ENCODE peak calls at places on chromosomes 2 and 18, in eight cellular contexts. E is GM23338; R is OCI-LY7; Z is CD8-positive, alpha-beta T cell; P is cardiac muscle cell; Q is right lobe of liver; X is astrocyte; H is adrenal gland. I is an unnamed sample. For H3K36me3, the result is how much of the 10 kb centered on the place peaks cover.

GRCh38 chr2:85506768-85507181 is 32.2 kb upstream of the MAT2A start:
- DNase-seq in E (no peak), R (no peak), Z (no peak), P (no peak), Q (no peak), X (peak), H (no peak), I (no peak)

GRCh38 chr18:11654736-11655604 is 34.1 kb upstream of the GNAL start:
- DNase-seq in E (peak), R (peak), Z (no peak), P (peak), Q (no peak), X (no peak), H (peak), I (peak)

GRCh38 chr2:203819434-203820133 is 48.0 kb upstream of the CTLA4 start:
- DNase-seq in E (no peak), R (no peak), Z (no peak), P (no peak), Q (peak), X (no peak), H (no peak), I (no peak)

GRCh38 chr18:79760881-79761280 is 36.9 kb upstream of the KCNG2 start:
- DNase-seq in E (no peak), R (no peak), Z (no peak), P (no peak), Q (no peak), X (no peak), H (no peak), I (no peak)

GRCh38 chr2:241001413-241002274 is 3.2 kb downstream of the SNED1 start:
- DNase-seq in E (no peak), R (no peak), Z (no peak), P (no peak), Q (peak), X (no peak), H (no peak), I (no peak)

GRCh38 chr18:32271649-32272324 is 81.9 kb downstream of the MEP1B start:
- DNase-seq in E (peak), R (peak), Z (no peak), P (peak), Q (no peak), X (peak), H (peak), I (no peak)

GRCh38 chr2:21356076-21356856 is 232.5 kb downstream of the TDRD15 start:
- DNase-seq in E (no peak), R (no peak), Z (no peak), P (no peak), Q (no peak), X (no peak), H (no peak), I (no peak)

GRCh38 chr18:274313-274712 is 6.5 kb upstream of the THOC1 start:
- DNase-seq in E (no peak), R (no peak), Z (no peak), P (no peak), Q (no peak), X (no peak), H (no peak), I (no peak)

GRCh38 chr18:13165636-13166423 is 52.7 kb upstream of the LDLRAD4 start:
- DNase-seq in E (peak), R (no peak), Z (no peak), P (no peak), Q (no peak), X (no peak), H (no peak), I (no peak)

GRCh38 chr2:191806396-191806795 is 40.5 kb downstream of the CAVIN2 start:
- DNase-seq in E (no peak), R (no peak), Z (no peak), P (peak), Q (no peak), X (no peak), H (no peak), I (no peak)

GRCh38 chr2:121532894-121533293 is 2.2 kb downstream of the RNU4ATAC start:
- DNase-seq in E (no peak), R (no peak), Z (no peak), P (no peak), Q (no peak), X (no peak), H (no peak), I (no peak)

GRCh38 chr2:112138143-112139032 is at the start of gene FBLN7:
- DNase-seq in E (peak), R (no peak), Z (peak), P (peak), Q (peak), X (no peak), H (peak), I (no peak)

GRCh38 chr18:3688682-3689081 is 238.7 kb downstream of the TGIF1 start:
- DNase-seq in E (peak), R (no peak), Z (no peak), P (peak), Q (no peak), X (peak), H (no peak), I (peak)

GRCh38 chr2:95526360-95527341 is 42.1 kb upstream of the TRIM43B start:
- DNase-seq in E (peak), R (no peak), Z (peak), P (peak), Q (peak), X (peak), H (peak), I (peak)

GRCh38 chr2:121583555-121583954 is 52.9 kb downstream of the RNU4ATAC start:
- DNase-seq in E (no peak), R (no peak), Z (no peak), P (no peak), Q (no peak), X (no peak), H (no peak), I (no peak)

GRCh38 chr2:190343500-190344274 is at the start of gene INPP1:
- DNase-seq in E (peak), R (peak), Z (peak), P (peak), Q (peak), X (peak), H (peak), I (peak)

GRCh38 chr2:100757621-100758394 is 62.1 kb upstream of the NPAS2 start:
- DNase-seq in E (no peak), R (no peak), Z (no peak), P (peak), Q (no peak), X (peak), H (peak), I (peak)

GRCh38 chr2:233301248-233301647 is 6.4 kb upstream of the SAG start:
- DNase-seq in E (no peak), R (no peak), Z (no peak), P (no peak), Q (no peak), X (no peak), H (no peak), I (no peak)

GRCh38 chr18:37567061-37567993 is 1.7 kb upstream of the CELF4 start:
- DNase-seq in E (peak), R (no peak), Z (no peak), P (no peak), Q (no peak), X (no peak), H (no peak), I (no peak)

GRCh38 chr2:138238908-138239307 is 262.7 kb upstream of the SPOPL start:
- DNase-seq in E (no peak), R (no peak), Z (no peak), P (no peak), Q (no peak), X (no peak), H (no peak), I (no peak)

GRCh38 chr2:239828192-239828972 is 196.8 kb downstream of the NDUFA10 start:
- DNase-seq in E (no peak), R (no peak), Z (peak), P (no peak), Q (peak), X (no peak), H (no peak), I (no peak)

GRCh38 chr2:66696374-66696773 is 261.4 kb downstream of the MEIS1 start:
- DNase-seq in E (no peak), R (no peak), Z (no peak), P (no peak), Q (no peak), X (no peak), H (no peak), I (no peak)

GRCh38 chr18:44840053-44840826 is 159.6 kb downstream of the SETBP1 start:
- DNase-seq in E (no peak), R (no peak), Z (no peak), P (peak), Q (no peak), X (peak), H (no peak), I (no peak)

GRCh38 chr2:144642892-144643291 is 123.0 kb upstream of the ZEB2 start:
- DNase-seq in E (no peak), R (no peak), Z (no peak), P (no peak), Q (no peak), X (no peak), H (no peak), I (no peak)

GRCh38 chr18:59437851-59438250 is 78.8 kb upstream of the LMAN1 start:
- DNase-seq in E (peak), R (no peak), Z (no peak), P (no peak), Q (no peak), X (no peak), H (no peak), I (no peak)

GRCh38 chr2:17262854-17263253 is 255.4 kb downstream of the RAD51AP2 start:
- DNase-seq in E (no peak), R (no peak), Z (no peak), P (no peak), Q (no peak), X (no peak), H (no peak), I (no peak)

GRCh38 chr2:227462463-227462951 is 9.4 kb upstream of the AGFG1 start:
- DNase-seq in E (no peak), R (no peak), Z (no peak), P (no peak), Q (no peak), X (no peak), H (no peak), I (no peak)

GRCh38 chr2:86476092-86476491 is 34.9 kb downstream of the KDM3A start:
- DNase-seq in E (no peak), R (no peak), Z (no peak), P (peak), Q (no peak), X (peak), H (no peak), I (peak)

GRCh38 chr2:73698101-73698500 is 39.0 kb downstream of the TPRKB start:
- DNase-seq in E (no peak), R (no peak), Z (no peak), P (no peak), Q (no peak), X (no peak), H (no peak), I (no peak)

GRCh38 chr2:23111263-23111662 is 273.7 kb upstream of the KLHL29 start:
- DNase-seq in E (no peak), R (no peak), Z (no peak), P (no peak), Q (no peak), X (no peak), H (no peak), I (no peak)

GRCh38 chr2:174771631-174772491 is 7.6 kb upstream of the CHRNA1 start:
- DNase-seq in E (peak), R (peak), Z (peak), P (peak), Q (peak), X (peak), H (peak), I (peak)

GRCh38 chr2:40283111-40283909 is 168.6 kb downstream of the SLC8A1 start:
- DNase-seq in E (no peak), R (peak), Z (no peak), P (no peak), Q (no peak), X (no peak), H (no peak), I (no peak)

GRCh38 chr18:11808001-11808855 is 43.0 kb upstream of the CHMP1B start:
- DNase-seq in E (peak), R (no peak), Z (no peak), P (peak), Q (no peak), X (peak), H (no peak), I (peak)

DNA sequence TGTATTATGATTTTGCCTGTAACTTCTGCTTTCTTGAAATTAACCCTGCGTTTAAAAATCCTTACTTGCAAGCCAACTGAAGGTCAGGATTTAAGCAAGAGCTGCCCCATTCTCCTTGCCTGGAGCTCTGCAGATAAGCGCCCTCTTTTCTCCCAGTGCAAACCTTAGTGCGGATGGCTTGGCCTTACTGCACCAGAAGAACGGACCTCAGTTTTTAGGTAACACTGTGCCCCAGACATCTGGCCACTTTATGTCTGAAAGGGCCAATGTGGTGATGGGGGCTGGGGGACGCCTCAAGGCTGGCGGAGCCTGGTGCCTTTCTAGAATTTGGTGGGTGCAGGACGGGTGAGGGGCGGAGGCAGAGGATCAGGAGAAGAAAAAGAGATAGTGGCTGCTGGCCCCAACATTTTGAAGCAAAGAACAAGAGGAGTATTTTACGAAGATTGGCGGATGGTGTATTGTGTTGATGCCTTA is 718 bp upstream of the TNFRSF11A start:
- DNase-seq in E (peak), R (no peak), Z (no peak), P (no peak), Q (no peak), X (no peak), H (no peak), I (no peak)
- H3K4me3 ChIP-seq in E (peak), R (no peak), Z (no peak), P (no peak), Q (no peak), X (no peak), H (no peak), I (no peak)

GRCh38 chr2:218217366-218218309 is 649 bp downstream of the ARPC2 start:
- DNase-seq in E (peak), R (peak), Z (peak), P (peak), Q (peak), X (no peak), H (peak), I (no peak)

GRCh38 chr2:218218409-218219185 is 1.6 kb downstream of the ARPC2 start:
- DNase-seq in E (no peak), R (peak), Z (no peak), P (peak), Q (no peak), X (no peak), H (no peak), I (no peak)

GRCh38 chr2:218216336-218216673 is 684 bp upstream of the ARPC2 start:
- DNase-seq in E (peak), R (no peak), Z (no peak), P (peak), Q (no peak), X (no peak), H (peak), I (no peak)

GRCh38 chr2:218219934-218220333 is 2.9 kb downstream of the ARPC2 start:
- DNase-seq in E (no peak), R (no peak), Z (no peak), P (no peak), Q (no peak), X (no peak), H (no peak), I (no peak)

GRCh38 chr2:218216674-218217365 is at the start of gene ARPC2:
- DNase-seq in E (peak), R (peak), Z (peak), P (peak), Q (peak), X (peak), H (peak), I (peak)
- TF ChIP-seq CTCF in E (no peak), R (no peak), Z (no peak), P (no peak), Q (peak), X (no peak), H (peak), I (no peak)

GRCh38 chr2:201401815-201402214 is 44.7 kb upstream of the FLACC1 start:
- DNase-seq in E (no peak), R (no peak), Z (no peak), P (no peak), Q (no peak), X (no peak), H (no peak), I (no peak)

GRCh38 chr2:201396595-201396994 is 39.5 kb upstream of the FLACC1 start:
- DNase-seq in E (no peak), R (no peak), Z (no peak), P (no peak), Q (no peak), X (no peak), H (no peak), I (peak)
- H3K36me3 ChIP-seq in E (under half), R (half or more), Z (under half), P (half or more), Q (under half), X (under half), H (half or more), I (half or more)

GRCh38 chr2:71891719-71892118 is 255.9 kb downstream of the CYP26B1 start:
- DNase-seq in E (no peak), R (no peak), Z (no peak), P (no peak), Q (no peak), X (no peak), H (no peak), I (no peak)
- H3K4me3 ChIP-seq in E (no peak), R (no peak), Z (no peak), P (no peak), Q (no peak), X (no peak), H (no peak), I (no peak)

GRCh38 chr2:218293715-218294429 is 1.6 kb upstream of the TMBIM1 start:
- DNase-seq in E (no peak), R (no peak), Z (no peak), P (no peak), Q (no peak), X (no peak), H (no peak), I (no peak)

GRCh38 chr2:218294430-218294999 is 2.2 kb upstream of the TMBIM1 start:
- DNase-seq in E (no peak), R (no peak), Z (no peak), P (no peak), Q (no peak), X (no peak), H (no peak), I (no peak)

GRCh38 chr2:218291934-218292699 is at the start of gene TMBIM1:
- DNase-seq in E (peak), R (peak), Z (peak), P (peak), Q (peak), X (no peak), H (peak), I (peak)

GRCh38 chr2:218291318-218291933 is 877 bp downstream of the TMBIM1 start:
- DNase-seq in E (no peak), R (peak), Z (no peak), P (peak), Q (no peak), X (no peak), H (peak), I (no peak)

GRCh38 chr2:218292700-218293014 is 354 bp upstream of the TMBIM1 start:
- DNase-seq in E (no peak), R (no peak), Z (no peak), P (no peak), Q (no peak), X (no peak), H (no peak), I (no peak)
- TF ChIP-seq CTCF in E (peak), R (peak), Z (peak), P (no peak), Q (no peak), X (no peak), H (peak), I (no peak)

GRCh38 chr2:36572054-36572751 is 25.8 kb downstream of the FEZ2 start:
- DNase-seq in E (peak), R (no peak), Z (no peak), P (no peak), Q (no peak), X (no peak), H (no peak), I (no peak)
- H3K36me3 ChIP-seq in E (under half), R (under half), Z (under half), P (under half), Q (under half), X (under half), H (under half), I (under half)

DNA sequence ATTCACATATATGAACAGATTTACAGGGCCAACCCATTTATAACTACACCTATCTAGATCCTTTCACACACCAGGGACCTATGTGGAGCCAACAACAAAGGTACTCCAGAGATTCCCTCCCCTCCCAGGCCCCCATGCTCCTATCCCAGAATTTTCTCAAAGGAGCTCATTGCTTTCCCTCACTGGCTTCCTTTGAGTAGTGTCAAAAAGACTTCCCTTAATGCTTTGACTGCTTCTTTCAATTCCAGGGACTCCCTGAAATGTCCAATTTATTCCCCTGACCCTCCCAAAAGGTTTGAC is 46.6 kb downstream of the IKZF2 start:
- DNase-seq in E (peak), R (no peak), Z (no peak), P (no peak), Q (no peak), X (no peak), H (no peak), I (no peak)
- H3K4me3 ChIP-seq in E (no peak), R (no peak), Z (no peak), P (no peak), Q (no peak), X (no peak), H (no peak), I (no peak)